ENCODE peak calls at places on chromosomes 2 and 18, in six cellular contexts. One of them, this sample, is unnamed.

GRCh38 chr2:212548459-212548815 is 9.8 kb upstream of the ERBB4 start:
- DNase-seq in A549: peak; percentile 18
- DNase-seq in transverse colon: no peak
- DNase-seq in K562: no peak
- DNase-seq in suprapubic skin: no peak
- DNase-seq in ovary: no peak
- DNase-seq in this sample: no peak

GRCh38 chr2:190216829-190217228 is 102.8 kb downstream of the HIBCH start:
- DNase-seq in K562: peak; percentile 12
- DNase-seq in ovary: peak; percentile 46
- DNase-seq in transverse colon: peak; percentile 33
- DNase-seq in A549: peak; percentile 10
- DNase-seq in suprapubic skin: no peak
- DNase-seq in this sample: no peak

GRCh38 chr2:176468471-176468870 is 199.2 kb downstream of the MTX2 start:
- DNase-seq in transverse colon: no peak
- DNase-seq in suprapubic skin: no peak
- DNase-seq in K562: no peak
- DNase-seq in ovary: no peak
- DNase-seq in A549: no peak
- DNase-seq in this sample: no peak

GRCh38 chr2:27003857-27004256 is 28.9 kb upstream of the TMEM214 start:
- DNase-seq in K562: no peak
- DNase-seq in suprapubic skin: no peak
- DNase-seq in A549: no peak
- DNase-seq in ovary: no peak
- DNase-seq in transverse colon: no peak
- DNase-seq in this sample: no peak

GRCh38 chr2:120673205-120673550 is 62.5 kb upstream of the GLI2 start:
- DNase-seq in K562: no peak
- DNase-seq in ovary: no peak
- DNase-seq in A549: no peak
- DNase-seq in transverse colon: no peak
- DNase-seq in suprapubic skin: no peak
- DNase-seq in this sample: no peak

GRCh38 chr2:10486601-10487079 is 38.5 kb upstream of the ODC1 start:
- DNase-seq in transverse colon: peak; percentile 86
- DNase-seq in K562: no peak
- DNase-seq in suprapubic skin: peak; percentile 59
- DNase-seq in A549: no peak
- DNase-seq in ovary: no peak
- DNase-seq in this sample: peak; percentile 37

GRCh38 chr18:9757851-9758587 is 49.9 kb downstream of the RAB31 start:
- DNase-seq in K562: peak; percentile 36
- DNase-seq in A549: peak; percentile 24
- DNase-seq in suprapubic skin: no peak
- DNase-seq in transverse colon: no peak
- DNase-seq in ovary: no peak
- DNase-seq in this sample: no peak

GRCh38 chr2:113200736-113201490 is 27.1 kb downstream of the PSD4 start:
- DNase-seq in transverse colon: no peak
- DNase-seq in suprapubic skin: no peak
- DNase-seq in A549: peak; percentile 43
- DNase-seq in K562: no peak
- DNase-seq in ovary: no peak
- DNase-seq in this sample: no peak

GRCh38 chr2:157336137-157336721 is 10.6 kb upstream of the ERMN start:
- DNase-seq in K562: peak; percentile 69
- DNase-seq in A549: peak; percentile 44
- DNase-seq in suprapubic skin: no peak
- DNase-seq in ovary: no peak
- DNase-seq in transverse colon: peak; percentile 40
- DNase-seq in this sample: no peak

GRCh38 chr2:237351796-237352195 is 62.2 kb downstream of the COL6A3 start:
- DNase-seq in suprapubic skin: no peak
- DNase-seq in ovary: no peak
- DNase-seq in A549: no peak
- DNase-seq in K562: no peak
- DNase-seq in transverse colon: no peak
- DNase-seq in this sample: no peak

GRCh38 chr2:230751062-230751461 is 38.4 kb downstream of the CAB39 start:
- DNase-seq in transverse colon: no peak
- DNase-seq in A549: no peak
- DNase-seq in suprapubic skin: no peak
- DNase-seq in ovary: no peak
- DNase-seq in K562: no peak
- DNase-seq in this sample: no peak

GRCh38 chr2:199603748-199604291 is 146.1 kb upstream of the SATB2 start:
- DNase-seq in K562: peak; percentile 2
- DNase-seq in transverse colon: no peak
- DNase-seq in A549: no peak
- DNase-seq in suprapubic skin: no peak
- DNase-seq in ovary: no peak
- DNase-seq in this sample: no peak

GRCh38 chr2:233572468-233572867 is 5.9 kb upstream of the USP40 start:
- DNase-seq in ovary: no peak
- DNase-seq in suprapubic skin: no peak
- DNase-seq in A549: no peak
- DNase-seq in transverse colon: no peak
- DNase-seq in K562: no peak
- DNase-seq in this sample: no peak

GRCh38 chr18:62258606-62259005 is 66.5 kb upstream of the TNFRSF11A start:
- DNase-seq in transverse colon: no peak
- DNase-seq in ovary: no peak
- DNase-seq in A549: no peak
- DNase-seq in suprapubic skin: no peak
- DNase-seq in K562: no peak
- DNase-seq in this sample: no peak

GRCh38 chr2:226077841-226078240 is 678.3 kb downstream of the NYAP2 start:
- DNase-seq in K562: no peak
- DNase-seq in ovary: no peak
- DNase-seq in A549: no peak
- DNase-seq in transverse colon: no peak
- DNase-seq in suprapubic skin: no peak
- DNase-seq in this sample: no peak

GRCh38 chr2:45444991-45445390 is 166.1 kb downstream of the SRBD1 start:
- DNase-seq in K562: no peak
- DNase-seq in transverse colon: no peak
- DNase-seq in A549: no peak
- DNase-seq in suprapubic skin: no peak
- DNase-seq in ovary: no peak
- DNase-seq in this sample: no peak

GRCh38 chr2:113131343-113131933 is 4.0 kb downstream of the IL1RN start:
- DNase-seq in A549: no peak
- DNase-seq in K562: no peak
- DNase-seq in suprapubic skin: no peak
- DNase-seq in transverse colon: no peak
- DNase-seq in ovary: no peak
- DNase-seq in this sample: no peak

GRCh38 chr2:223315813-223316212 is 263.8 kb downstream of the KCNE4 start:
- DNase-seq in ovary: no peak
- DNase-seq in A549: no peak
- DNase-seq in transverse colon: no peak
- DNase-seq in K562: no peak
- DNase-seq in suprapubic skin: no peak
- DNase-seq in this sample: no peak

GRCh38 chr2:88603146-88603545 is 24.1 kb downstream of the EIF2AK3 start:
- DNase-seq in transverse colon: no peak
- DNase-seq in suprapubic skin: no peak
- DNase-seq in A549: no peak
- DNase-seq in ovary: no peak
- DNase-seq in K562: no peak
- DNase-seq in this sample: no peak

GRCh38 chr2:218035463-218036100 is 32.8 kb upstream of the TNS1 start:
- DNase-seq in A549: no peak
- DNase-seq in K562: no peak
- DNase-seq in ovary: no peak
- DNase-seq in suprapubic skin: peak; percentile 76
- DNase-seq in transverse colon: no peak
- DNase-seq in this sample: no peak

GRCh38 chr18:52903858-52904257 is 563.9 kb downstream of the DCC start:
- DNase-seq in transverse colon: peak; percentile 69
- DNase-seq in A549: peak; percentile 26
- DNase-seq in suprapubic skin: no peak
- DNase-seq in K562: no peak
- DNase-seq in ovary: no peak
- DNase-seq in this sample: no peak

GRCh38 chr2:33292063-33292462 is 184.4 kb upstream of the RASGRP3 start:
- DNase-seq in K562: no peak
- DNase-seq in A549: no peak
- DNase-seq in ovary: no peak
- DNase-seq in transverse colon: no peak
- DNase-seq in suprapubic skin: no peak
- DNase-seq in this sample: no peak

GRCh38 chr2:85799215-85799956 is 45.6 kb downstream of the ATOH8 start:
- DNase-seq in ovary: no peak
- DNase-seq in transverse colon: peak; percentile 12
- DNase-seq in suprapubic skin: peak; percentile 75
- DNase-seq in K562: no peak
- DNase-seq in A549: peak; percentile 59
- DNase-seq in this sample: peak; percentile 61

GRCh38 chr2:101617188-101617587 is 80.3 kb upstream of the MAP4K4 start:
- DNase-seq in suprapubic skin: no peak
- DNase-seq in A549: no peak
- DNase-seq in transverse colon: no peak
- DNase-seq in K562: no peak
- DNase-seq in ovary: no peak
- DNase-seq in this sample: no peak

GRCh38 chr2:230749111-230749510 is 36.5 kb downstream of the CAB39 start:
- DNase-seq in transverse colon: no peak
- DNase-seq in K562: no peak
- DNase-seq in A549: no peak
- DNase-seq in suprapubic skin: no peak
- DNase-seq in ovary: no peak
- DNase-seq in this sample: no peak

GRCh38 chr18:48875314-48875941 is 75.3 kb downstream of the SMAD7 start:
- DNase-seq in ovary: peak; percentile 14
- DNase-seq in suprapubic skin: no peak
- DNase-seq in K562: no peak
- DNase-seq in transverse colon: no peak
- DNase-seq in A549: no peak
- DNase-seq in this sample: peak; percentile 30

GRCh38 chr18:48874233-48874632 is 76.5 kb downstream of the SMAD7 start:
- DNase-seq in suprapubic skin: no peak
- DNase-seq in A549: no peak
- DNase-seq in K562: no peak
- DNase-seq in ovary: no peak
- DNase-seq in transverse colon: no peak
- DNase-seq in this sample: no peak

GRCh38 chr18:48876590-48876989 is 74.2 kb downstream of the SMAD7 start:
- DNase-seq in A549: no peak
- DNase-seq in suprapubic skin: no peak
- DNase-seq in K562: no peak
- DNase-seq in ovary: peak; percentile 7
- DNase-seq in transverse colon: no peak
- DNase-seq in this sample: peak; percentile 17

GRCh38 chr18:48874701-48875162 is 76.0 kb downstream of the SMAD7 start:
- DNase-seq in K562: no peak
- DNase-seq in ovary: no peak
- DNase-seq in suprapubic skin: no peak
- DNase-seq in A549: no peak
- DNase-seq in transverse colon: no peak
- DNase-seq in this sample: no peak

DNA sequence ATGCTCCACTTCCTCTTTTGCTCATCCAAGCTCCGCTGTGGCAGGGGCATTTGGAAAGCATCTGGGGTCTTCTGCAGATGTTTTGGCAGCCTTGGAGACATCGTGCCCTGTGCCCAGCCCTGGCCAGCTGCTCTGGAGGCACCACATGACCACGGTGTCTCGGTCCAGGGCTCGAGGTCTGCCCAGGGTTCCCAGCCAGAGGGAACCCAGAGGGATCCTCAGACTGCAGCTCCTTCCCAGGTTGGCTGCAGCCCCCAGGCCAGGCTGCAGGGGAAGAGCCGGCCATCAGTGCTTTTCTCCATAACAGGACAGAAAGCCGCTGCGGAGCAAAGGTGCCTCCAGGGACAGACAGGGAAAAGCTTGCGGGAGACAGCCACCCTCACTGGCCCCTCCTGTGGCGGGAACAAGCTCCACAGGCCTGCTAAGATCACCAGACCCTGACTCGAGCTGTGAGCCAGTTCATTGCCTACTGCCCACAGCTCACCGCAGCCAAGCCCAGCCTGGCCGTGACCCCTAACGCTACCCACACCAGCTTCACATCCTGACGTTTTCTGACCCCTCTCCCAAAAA is 74.7 kb downstream of the SMAD7 start:
- DNase-seq in K562: no peak
- DNase-seq in suprapubic skin: no peak
- DNase-seq in transverse colon: no peak
- DNase-seq in ovary: peak; percentile 21
- DNase-seq in A549: peak; percentile 31
- DNase-seq in this sample: peak; percentile 53
- TF ChIP-seq CTCF in K562: no peak
- TF ChIP-seq CTCF in suprapubic skin: no peak
- TF ChIP-seq CTCF in transverse colon: no peak
- TF ChIP-seq CTCF in ovary: no peak
- TF ChIP-seq CTCF in A549: no peak
- TF ChIP-seq CTCF in this sample: no peak

GRCh38 chr18:58269931-58270330 is 225.9 kb downstream of the NEDD4L start:
- DNase-seq in A549: no peak
- DNase-seq in transverse colon: no peak
- DNase-seq in K562: no peak
- DNase-seq in ovary: no peak
- DNase-seq in suprapubic skin: no peak
- DNase-seq in this sample: no peak
- TF ChIP-seq EP300 in A549: no peak
- TF ChIP-seq EP300 in transverse colon: no peak
- TF ChIP-seq EP300 in K562: no peak
- TF ChIP-seq EP300 in ovary: no peak
- TF ChIP-seq EP300 in suprapubic skin: no peak
- TF ChIP-seq EP300 in this sample: no peak

DNA sequence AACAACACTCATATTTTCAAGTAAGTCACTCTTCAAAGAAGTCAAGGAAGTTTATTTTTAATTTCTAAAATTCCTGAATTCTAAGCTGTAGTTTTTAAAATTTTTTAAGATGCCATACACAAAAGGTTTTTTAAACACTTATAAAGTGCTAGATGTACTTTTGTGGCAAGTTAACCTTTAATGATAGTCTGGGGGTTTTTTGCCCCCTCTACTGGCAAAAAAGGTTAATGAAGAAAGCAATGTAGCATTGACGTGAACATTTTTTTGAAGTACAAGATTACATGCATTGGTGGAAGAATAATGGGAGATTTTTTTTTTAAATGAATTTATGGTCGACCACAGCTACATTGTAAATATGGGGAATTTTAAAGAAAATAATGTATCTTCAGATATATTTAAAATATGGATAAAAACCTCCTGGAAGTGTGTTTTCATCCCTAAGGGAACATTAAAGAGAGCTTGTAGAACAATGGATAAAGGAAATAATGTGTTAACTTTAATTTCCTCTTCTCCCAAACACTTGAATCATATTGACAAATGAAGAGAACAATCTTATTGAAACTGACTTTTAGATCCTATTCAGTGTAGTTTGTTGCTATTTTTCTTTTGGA is 12.6 kb downstream of the ITPRID2 start:
- DNase-seq in suprapubic skin: no peak
- DNase-seq in A549: peak; percentile 39
- DNase-seq in transverse colon: no peak
- DNase-seq in K562: peak; percentile 47
- DNase-seq in ovary: no peak
- DNase-seq in this sample: no peak
- TF ChIP-seq CTCF in suprapubic skin: peak; percentile 10
- TF ChIP-seq CTCF in A549: peak; percentile 71
- TF ChIP-seq CTCF in transverse colon: peak; percentile 42
- TF ChIP-seq CTCF in K562: peak; percentile 54
- TF ChIP-seq CTCF in ovary: no peak
- TF ChIP-seq CTCF in this sample: peak; percentile 56

GRCh38 chr2:36478332-36478738 is 119.6 kb downstream of the FEZ2 start:
- DNase-seq in suprapubic skin: no peak
- DNase-seq in A549: peak; percentile 83
- DNase-seq in transverse colon: no peak
- DNase-seq in ovary: peak; percentile 32
- DNase-seq in K562: no peak
- DNase-seq in this sample: no peak
- TF ChIP-seq EP300 in suprapubic skin: no peak
- TF ChIP-seq EP300 in A549: peak; percentile 83
- TF ChIP-seq EP300 in transverse colon: no peak
- TF ChIP-seq EP300 in ovary: no peak
- TF ChIP-seq EP300 in K562: no peak
- TF ChIP-seq EP300 in this sample: no peak